ENCODE peak calls at places on chromosome 22, in seven cellular contexts. H is lower leg skin; G is EH; X is activated CD4-positive, alpha-beta T cell treated with anti-CD3 and anti-CD28 coated beads, Interleukin-2, amount 10 ng/mL, durations not matched to agents 7 days and 5 days; W is posterior cingulate gyrus; V is COR-L47; B is mesendoderm. D is an unnamed sample.

GRCh38 chr22:46122511-46122971 is 27.8 kb upstream of the PPARA start:
- DNase-seq in G (peak), W (no peak), V (peak), B (peak), X (peak), H (no peak), D (peak)

GRCh38 chr22:22746963-22747933 is 102.8 kb downstream of the GGTLC2 start:
- DNase-seq in W (no peak), B (no peak), V (no peak), H (no peak), X (no peak), G (no peak), D (peak)

GRCh38 chr22:39958916-39959639 is 1.1 kb upstream of the TMA7B start:
- DNase-seq in H (no peak), V (no peak), B (no peak), W (no peak), G (no peak), X (no peak), D (no peak)

GRCh38 chr22:36386351-36386899 is 1.3 kb downstream of the MYH9 start:
- DNase-seq in V (peak), B (no peak), X (peak), G (no peak), W (no peak), H (peak), D (peak)

GRCh38 chr22:25407226-25407858 is 157.1 kb upstream of the GRK3 start:
- DNase-seq in B (no peak), H (no peak), G (no peak), X (no peak), W (no peak), V (no peak), D (no peak)

GRCh38 chr22:28600546-28601143 is 79.0 kb downstream of the TTC28 start:
- DNase-seq in X (peak), H (no peak), G (peak), V (peak), B (peak), W (no peak), D (peak)

GRCh38 chr22:37180531-37181231 is 7.4 kb downstream of the C1QTNF6 start:
- DNase-seq in V (no peak), W (no peak), B (no peak), H (no peak), X (no peak), G (no peak), D (no peak)

GRCh38 chr22:37420656-37421467 is 6.4 kb downstream of the ELFN2 start:
- DNase-seq in W (no peak), X (no peak), H (peak), G (no peak), B (no peak), V (no peak), D (no peak)

GRCh38 chr22:36369004-36369921 is 18.5 kb downstream of the MYH9 start:
- DNase-seq in G (peak), X (no peak), V (no peak), W (no peak), H (no peak), B (peak), D (no peak)

GRCh38 chr22:17407643-17408042 is 38.4 kb downstream of the CECR2 start:
- DNase-seq in B (no peak), X (no peak), V (no peak), H (no peak), W (no peak), G (no peak), D (no peak)

GRCh38 chr22:31148516-31148915 is 8.2 kb upstream of the PLA2G3 start:
- DNase-seq in X (no peak), G (peak), W (no peak), V (no peak), H (no peak), B (no peak), D (no peak)

GRCh38 chr22:49582171-49582570 is 245.5 kb downstream of the BRD1 start:
- DNase-seq in V (peak), H (no peak), X (no peak), W (peak), G (no peak), B (peak), D (peak)

GRCh38 chr22:29782061-29782845 is 15.1 kb downstream of the UQCR10 start:
- DNase-seq in G (peak), W (no peak), H (peak), V (no peak), B (no peak), X (no peak), D (peak)

GRCh38 chr22:19818264-19819208 is 36.1 kb downstream of the GNB1L start:
- DNase-seq in H (no peak), X (no peak), W (no peak), V (no peak), G (no peak), B (no peak), D (no peak)

GRCh38 chr22:50704510-50705218 is 32.0 kb downstream of the SHANK3 start:
- DNase-seq in W (peak), H (no peak), B (no peak), V (no peak), G (no peak), X (no peak), D (no peak)

GRCh38 chr22:31526275-31526674 is 29.9 kb downstream of the SFI1 start:
- DNase-seq in V (no peak), X (no peak), B (no peak), W (no peak), G (no peak), H (no peak), D (no peak)

GRCh38 chr22:50320671-50321325 is 6.0 kb downstream of the DENND6B start:
- DNase-seq in X (no peak), V (no peak), H (no peak), B (no peak), G (no peak), W (no peak), D (no peak)

GRCh38 chr22:23325183-23325582 is 144.9 kb downstream of the BCR start:
- DNase-seq in G (no peak), X (no peak), W (no peak), B (peak), V (no peak), H (no peak), D (no peak)

GRCh38 chr22:44172370-44173108 is 8.2 kb upstream of the PARVG start:
- DNase-seq in W (peak), B (no peak), V (peak), X (no peak), G (no peak), H (peak), D (peak)

GRCh38 chr22:50143096-50143495 is 27.4 kb upstream of the PANX2 start:
- DNase-seq in X (no peak), G (no peak), H (no peak), W (no peak), B (no peak), V (no peak), D (no peak)